ENCODE peak calls at places on chromosomes 6 and 20, in ten cellular contexts. C is sigmoid colon, D is tibial artery, Y is thyroid gland, U is fibroblast of lung, X is cardiac fibroblast, B is psoas muscle, Q is heart right ventricle, O is PC-3, W is fibroblast of the aortic adventitia. I is an unnamed sample.

GRCh38 chr20:54268941-54269340 is 61.1 kb downstream of the PFDN4 start:
- DNase-seq in W (peak), Y (no peak), C (no peak), X (peak), Q (no peak), B (no peak), U (no peak), D (no peak), O (no peak), I (no peak)

GRCh38 chr6:143998686-143999085 is 9.4 kb downstream of the PLAGL1 start:
- DNase-seq in Y (no peak), B (no peak), Q (no peak), X (no peak), O (no peak), W (no peak), U (no peak), C (no peak), D (no peak), I (no peak)

GRCh38 chr6:19558934-19559333 is 278.2 kb upstream of the ID4 start:
- DNase-seq in W (no peak), C (no peak), O (no peak), U (no peak), D (no peak), X (no peak), Q (no peak), Y (no peak), B (no peak), I (no peak)

GRCh38 chr20:11247943-11248475 is 574.2 kb upstream of the JAG1 start:
- DNase-seq in B (no peak), W (no peak), Y (no peak), Q (no peak), C (no peak), D (no peak), O (no peak), X (no peak), U (no peak), I (no peak)

GRCh38 chr20:61589055-61589385 is 337.0 kb downstream of the CDH4 start:
- DNase-seq in Y (no peak), Q (no peak), B (no peak), W (peak), D (no peak), C (no peak), O (peak), X (peak), U (peak), I (peak)

GRCh38 chr20:56932575-56933330 is 303.6 kb downstream of the TFAP2C start:
- DNase-seq in X (no peak), O (peak), B (no peak), W (no peak), C (no peak), U (no peak), Y (no peak), D (no peak), Q (no peak), I (no peak)

GRCh38 chr6:105428342-105428957 is 25.6 kb upstream of the PREP start:
- DNase-seq in O (peak), D (no peak), U (peak), X (peak), B (no peak), Y (peak), Q (no peak), C (no peak), W (peak), I (peak)

GRCh38 chr20:6492396-6493055 is 275.0 kb upstream of the BMP2 start:
- DNase-seq in W (no peak), U (peak), O (peak), C (no peak), X (peak), Q (no peak), D (no peak), B (no peak), Y (no peak), I (no peak)

GRCh38 chr6:79544939-79545450 is 7.8 kb upstream of the LCA5 start:
- DNase-seq in D (peak), U (peak), Q (peak), W (peak), C (peak), X (peak), Y (peak), O (peak), B (peak), I (peak)

DNA sequence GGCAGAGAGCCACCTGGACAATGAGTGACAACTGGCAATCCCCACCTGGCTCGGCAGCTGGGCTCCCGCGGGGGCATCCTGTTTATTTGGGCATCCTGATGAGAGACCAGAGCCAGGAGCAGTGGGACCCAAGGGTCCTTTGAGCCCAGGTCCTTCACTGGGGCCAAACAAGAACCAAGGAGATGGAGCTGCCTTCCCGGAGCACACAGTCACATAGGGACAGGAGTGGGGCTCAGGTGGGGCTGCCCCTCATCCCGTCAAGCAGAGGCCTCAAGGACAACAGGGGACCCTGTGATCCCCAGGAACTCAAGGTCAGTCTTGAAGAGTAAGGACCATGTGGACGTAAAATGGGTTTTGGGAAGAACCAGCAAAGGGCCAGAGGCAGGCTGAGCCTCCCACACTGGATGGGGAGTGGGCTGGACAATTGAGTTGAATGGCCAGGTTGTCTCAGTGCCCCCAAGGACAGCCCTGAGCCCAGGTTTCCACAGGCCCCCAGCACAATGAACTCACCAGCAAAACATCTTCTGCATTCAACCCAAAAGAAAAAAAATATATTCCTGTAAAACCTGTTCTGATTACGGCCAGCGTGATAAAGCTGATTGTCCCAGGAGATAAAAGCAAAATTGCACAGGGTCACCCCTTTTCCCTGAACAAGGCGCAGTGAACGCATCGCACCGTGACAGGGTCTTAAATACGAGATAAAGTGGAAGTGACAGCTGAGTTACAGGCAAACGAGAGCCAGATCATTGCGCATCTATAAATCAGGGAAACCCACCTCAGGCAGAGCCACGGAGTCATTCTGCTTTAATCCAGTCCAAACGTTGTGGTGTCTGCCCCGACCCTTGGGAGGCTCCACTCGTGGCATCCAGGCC is 86.2 kb downstream of the ANKRD60 start:
- DNase-seq in Y (no peak), U (no peak), D (peak), W (no peak), X (no peak), Q (no peak), O (no peak), B (no peak), C (peak), I (no peak)
- H3K4me3 ChIP-seq in Y (no peak), U (no peak), D (no peak), W (no peak), X (no peak), Q (no peak), O (no peak), B (no peak), C (no peak), I (no peak)

GRCh38 chr20:45629496-45630100 is at the start of gene WFDC10A:
- DNase-seq in C (no peak), U (peak), O (peak), W (peak), B (no peak), Y (peak), X (peak), Q (no peak), D (peak), I (peak)
- TF ChIP-seq CTCF in C (peak), U (peak), O (peak), W (peak), B (peak), Y (peak), X (peak), Q (peak), D (peak), I (peak)

DNA sequence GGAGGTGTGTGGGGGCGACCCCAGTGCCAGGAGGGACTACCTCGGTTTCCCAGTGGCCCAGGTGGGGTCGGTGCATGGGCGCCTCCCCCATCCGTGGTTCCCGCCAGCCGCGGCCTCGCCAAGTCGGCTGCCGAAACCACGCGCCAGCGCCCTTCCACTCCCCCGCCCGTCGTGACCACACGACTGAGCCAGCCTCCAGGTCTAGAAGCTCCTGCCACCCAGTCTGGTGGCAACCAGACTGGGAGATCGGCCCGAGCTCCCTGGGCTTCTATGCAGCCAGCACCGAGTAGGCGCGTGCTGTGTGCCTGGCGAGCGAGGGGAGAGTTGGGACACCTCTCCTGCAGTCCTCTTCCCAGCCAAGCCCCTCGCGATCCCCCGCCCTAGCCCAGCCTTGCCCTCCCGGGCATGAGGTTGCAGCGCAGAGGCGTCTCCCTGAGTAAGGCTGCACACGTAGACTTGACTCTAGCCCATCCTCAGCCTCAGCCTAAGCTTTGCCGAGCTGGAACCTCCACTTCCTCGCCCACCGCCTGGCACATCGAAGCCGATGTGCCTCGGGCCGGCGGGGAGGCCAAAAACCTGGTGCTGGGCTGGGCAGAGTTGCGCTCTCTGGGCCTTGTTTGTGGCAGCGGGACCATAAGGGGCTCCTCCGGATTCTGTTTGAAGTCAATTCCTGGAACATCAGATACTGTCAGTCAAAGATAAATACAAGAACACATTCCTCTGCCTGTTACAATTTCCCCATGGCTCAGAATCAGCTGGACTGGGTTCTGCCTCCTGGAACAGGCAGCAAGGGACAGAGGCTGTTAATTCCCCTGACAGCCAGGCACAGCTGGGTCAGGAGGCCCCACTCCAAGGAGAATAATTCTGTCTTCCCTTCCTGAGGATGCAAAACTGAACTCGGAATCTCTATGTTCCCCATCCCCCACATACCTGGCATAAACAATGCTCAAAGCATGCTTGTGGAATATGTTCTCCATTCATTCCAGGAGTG is 1.5 kb upstream of the CPNE5 start:
- DNase-seq in Y (peak), X (peak), Q (peak), U (no peak), W (no peak), O (no peak), B (peak), C (peak), D (no peak), I (no peak)
- H3K4me3 ChIP-seq in Y (peak), X (peak), Q (peak), U (peak), W (peak), O (peak), B (peak), C (peak), D (peak), I (peak)

GRCh38 chr6:15434263-15434662 is 188.4 kb downstream of the JARID2 start:
- DNase-seq in D (no peak), U (no peak), B (no peak), W (no peak), Y (no peak), Q (no peak), C (no peak), X (no peak), O (no peak), I (no peak)
- TF ChIP-seq CTCF in D (no peak), U (no peak), B (no peak), W (no peak), Y (no peak), Q (no peak), C (no peak), X (no peak), O (no peak), I (no peak)

DNA sequence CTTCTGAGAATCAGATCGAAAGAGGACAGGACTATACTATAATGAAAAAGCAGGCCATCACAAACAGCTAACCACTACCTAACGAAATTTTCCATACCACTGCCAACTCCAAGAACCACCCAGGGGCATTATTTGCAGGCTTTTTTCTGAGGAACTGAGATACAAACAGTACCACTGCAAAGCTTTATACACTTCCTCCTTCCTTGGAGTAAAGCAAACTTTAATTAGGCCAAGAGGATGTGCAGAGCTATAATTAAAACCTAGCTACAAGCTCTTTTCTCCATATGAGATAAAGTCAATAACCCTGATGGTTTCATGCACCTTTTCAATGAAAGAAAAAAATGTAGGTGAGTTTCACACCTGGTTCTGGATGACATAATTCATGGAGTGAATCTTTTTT is 68.5 kb downstream of the ELOVL5 start:
- DNase-seq in U (no peak), W (no peak), Y (no peak), Q (no peak), C (no peak), O (no peak), B (no peak), D (no peak), X (no peak), I (no peak)
- H3K4me3 ChIP-seq in U (no peak), W (no peak), Y (no peak), Q (no peak), C (no peak), O (no peak), B (no peak), D (no peak), X (no peak), I (no peak)